ENCODE peak calls at places on chromosomes 12 and 14, in four cellular contexts. O, V, G and L are unnamed samples.

GRCh38 chr14:73168274-73168673 is 32.0 kb downstream of the PSEN1 start:
- DNase-seq in O (no peak), V (no peak), G (no peak), L (no peak)

GRCh38 chr12:117060236-117060926 is 38.8 kb downstream of the TESC start:
- DNase-seq in O (no peak), V (no peak), G (no peak), L (no peak)

GRCh38 chr12:100254876-100255275 is 12.0 kb downstream of the DEPDC4 start:
- DNase-seq in O (no peak), V (no peak), G (no peak), L (no peak)

GRCh38 chr12:24977711-24978110 is 28.8 kb upstream of the BCAT1 start:
- DNase-seq in O (no peak), V (no peak), G (no peak), L (no peak)

GRCh38 chr12:98464155-98464554 is 51.2 kb upstream of the TMPO start:
- DNase-seq in O (no peak), V (no peak), G (no peak), L (no peak)

GRCh38 chr12:49131973-49132461 is 822 bp upstream of the TUBA1B start:
- DNase-seq in O (peak; percentile 28), V (no peak), G (no peak), L (no peak)

GRCh38 chr14:103141117-103141796 is 18.0 kb downstream of the TNFAIP2 start:
- DNase-seq in O (peak; percentile 81), V (no peak), G (peak; percentile 49), L (peak; percentile 51)

GRCh38 chr12:124543591-124544310 is 23.7 kb downstream of the NCOR2 start:
- DNase-seq in O (no peak), V (no peak), G (no peak), L (no peak)

GRCh38 chr12:132603240-132604107 is 6.9 kb downstream of the LRCOL1 start:
- DNase-seq in O (no peak), V (no peak), G (no peak), L (no peak)

GRCh38 chr12:67433393-67434175 is 164.4 kb downstream of the CAND1 start:
- DNase-seq in O (no peak), V (no peak), G (no peak), L (no peak)

GRCh38 chr12:129964826-129965457 is 61.1 kb upstream of the TMEM132D start:
- DNase-seq in O (no peak), V (no peak), G (no peak), L (no peak)

GRCh38 chr12:115149279-115149678 is 465.3 kb upstream of the TBX3 start:
- DNase-seq in O (no peak), V (peak; percentile 29), G (no peak), L (no peak)

GRCh38 chr12:100185361-100185894 is 15.2 kb upstream of the ACTR6 start:
- DNase-seq in O (no peak), V (no peak), G (no peak), L (no peak)

GRCh38 chr12:28177461-28177860 is 12.8 kb upstream of the CCDC91 start:
- DNase-seq in O (no peak), V (no peak), G (no peak), L (no peak)

GRCh38 chr14:78785265-78785664 is 615.1 kb downstream of the NRXN3 start:
- DNase-seq in O (no peak), V (no peak), G (no peak), L (no peak)

GRCh38 chr14:101105045-101105444 is 201.5 kb upstream of the RTL1 start:
- DNase-seq in O (no peak), V (no peak), G (no peak), L (no peak)

GRCh38 chr12:120453060-120453761 is 7.0 kb downstream of the GATC start:
- DNase-seq in O (no peak), V (no peak), G (no peak), L (no peak)

GRCh38 chr12:6961278-6961694 is 9.2 kb downstream of the PHB2 start:
- DNase-seq in O (peak; percentile 73), V (no peak), G (peak; percentile 94), L (no peak)

GRCh38 chr12:107492393-107493134 is 193.0 kb upstream of the PWP1 start:
- DNase-seq in O (no peak), V (no peak), G (no peak), L (peak; percentile 37)

GRCh38 chr14:71324767-71325272 is 417.6 kb downstream of the PCNX1 start:
- DNase-seq in O (peak; percentile 40), V (no peak), G (peak; percentile 44), L (peak; percentile 15)

GRCh38 chr14:33986804-33987203 is 35.9 kb upstream of the EGLN3 start:
- DNase-seq in O (no peak), V (peak; percentile 29), G (no peak), L (no peak)

GRCh38 chr12:40152783-40153383 is 47.0 kb upstream of the SLC2A13 start:
- DNase-seq in O (no peak), V (peak; percentile 13), G (peak; percentile 51), L (peak; percentile 14)

GRCh38 chr12:42568952-42569916 is 20.3 kb downstream of the PRICKLE1 start:
- DNase-seq in O (peak; percentile 36), V (no peak), G (no peak), L (peak; percentile 3)

GRCh38 chr12:83461326-83461985 is 774.8 kb downstream of the TMTC2 start:
- DNase-seq in O (no peak), V (peak; percentile 0), G (no peak), L (no peak)

GRCh38 chr14:71803539-71804260 is 128.5 kb upstream of the RGS6 start:
- DNase-seq in O (no peak), V (no peak), G (no peak), L (no peak)

GRCh38 chr12:110107369-110108281 is 16.5 kb upstream of the IFT81 start:
- DNase-seq in O (no peak), V (peak; percentile 85), G (no peak), L (no peak)

GRCh38 chr12:11672833-11673232 is 23.4 kb downstream of the ETV6 start:
- DNase-seq in O (no peak), V (no peak), G (no peak), L (no peak)

GRCh38 chr12:107244584-107244983 is 151.2 kb upstream of the CRY1 start:
- DNase-seq in O (no peak), V (no peak), G (no peak), L (no peak)

GRCh38 chr12:121748571-121749265 is 36.2 kb downstream of the TMEM120B start:
- DNase-seq in O (peak; percentile 76), V (no peak), G (peak; percentile 15), L (no peak)

GRCh38 chr14:99146991-99147740 is 124.8 kb downstream of the BCL11B start:
- DNase-seq in O (no peak), V (no peak), G (no peak), L (no peak)

GRCh38 chr14:68076451-68076850 is 256.9 kb downstream of the RAD51B start:
- DNase-seq in O (no peak), V (no peak), G (no peak), L (no peak)